ENCODE peak calls at places on chromosomes 6 and 20, in ten cellular contexts. X is heart left ventricle; Q is GM23338; R is T-helper 1 cell; J is stimulated activated CD4-positive, alpha-beta T cell treated with anti-CD3 and anti-CD28 coated beads, Interleukin-4, amount 100 ng/mL, for 48 hours; V is stimulated activated CD8-positive, alpha-beta memory T cell treated with anti-CD3 and anti-CD28 coated beads, Interleukin-15, amount 100 ng/mL, for 48 hours; C is HT-29; F is psoas muscle; O is cardiac fibroblast; I is right cardiac atrium. K is an unnamed sample.
A peak's percentile ranks its signal among the peaks of the same experiment; 100 is the strongest.

GRCh38 chr6:28940294-28940858 is 16.6 kb upstream of the TRIM27 start:
- DNase-seq in Q (peak; percentile 80), F (no peak), I (peak; percentile 75), R (no peak), X (peak; percentile 36), J (peak; percentile 48), O (no peak), V (no peak), C (peak; percentile 87), K (peak; percentile 82)

GRCh38 chr6:31834704-31835375 is 7.3 kb downstream of the HSPA1B start:
- DNase-seq in R (peak; percentile 59), X (peak; percentile 82), V (peak; percentile 59), J (peak; percentile 75), F (peak; percentile 76), O (peak; percentile 8), I (peak; percentile 89), C (no peak), Q (peak; percentile 76), K (peak; percentile 88)

GRCh38 chr6:144725731-144726522 is 440.8 kb downstream of the UTRN start:
- DNase-seq in O (no peak), J (no peak), R (no peak), C (peak; percentile 52), X (peak; percentile 46), F (no peak), I (no peak), Q (peak; percentile 29), V (peak; percentile 44), K (no peak)

GRCh38 chr6:37783025-37783825 is 36.3 kb upstream of the ZFAND3 start:
- DNase-seq in R (no peak), F (peak; percentile 30), J (no peak), Q (peak; percentile 82), V (no peak), X (no peak), C (no peak), I (peak; percentile 71), O (peak; percentile 35), K (no peak)

GRCh38 chr6:114989279-114989964 is 646.6 kb upstream of the HS3ST5 start:
- DNase-seq in J (no peak), C (no peak), O (no peak), R (no peak), X (no peak), Q (no peak), F (no peak), V (peak; percentile 20), I (no peak), K (no peak)

GRCh38 chr6:5093231-5094015 is 8.3 kb downstream of the PPP1R3G start:
- DNase-seq in V (no peak), I (no peak), C (no peak), J (no peak), X (peak; percentile 67), Q (no peak), R (no peak), O (no peak), F (no peak), K (no peak)

GRCh38 chr6:153553627-153554026 is 422.5 kb upstream of the RGS17 start:
- DNase-seq in C (peak; percentile 49), V (no peak), I (no peak), R (no peak), O (no peak), Q (peak; percentile 89), F (no peak), J (no peak), X (no peak), K (no peak)

GRCh38 chr6:111481836-111482235 is 1.2 kb downstream of the REV3L start:
- DNase-seq in J (no peak), C (no peak), O (peak; percentile 39), R (no peak), I (no peak), F (no peak), X (no peak), Q (no peak), V (no peak), K (no peak)

GRCh38 chr20:48795732-48796131 is 32.1 kb downstream of the PREX1 start:
- DNase-seq in V (no peak), F (no peak), I (no peak), R (no peak), O (no peak), C (no peak), Q (no peak), J (no peak), X (no peak), K (no peak)

GRCh38 chr6:44960898-44961297 is 367.2 kb upstream of the RUNX2 start:
- DNase-seq in I (no peak), R (no peak), V (no peak), O (peak; percentile 15), F (no peak), C (no peak), Q (no peak), J (no peak), X (no peak), K (no peak)

GRCh38 chr6:32255212-32256153 is 31.6 kb upstream of the NOTCH4 start:
- DNase-seq in Q (peak; percentile 97), I (peak; percentile 87), F (peak; percentile 72), C (peak; percentile 81), R (peak; percentile 47), O (peak; percentile 95), V (peak; percentile 65), J (peak; percentile 44), X (peak; percentile 66), K (no peak)

GRCh38 chr6:131597448-131597847 is 24.4 kb downstream of the ARG1 start:
- DNase-seq in J (no peak), O (peak; percentile 5), R (no peak), I (no peak), Q (peak; percentile 5), F (no peak), V (no peak), X (no peak), C (peak; percentile 17), K (no peak)

GRCh38 chr6:79048611-79049010 is 29.4 kb downstream of the PHIP start:
- DNase-seq in O (peak; percentile 52), R (no peak), I (no peak), Q (peak; percentile 77), X (no peak), J (no peak), C (peak; percentile 39), V (no peak), F (no peak), K (no peak)

GRCh38 chr20:51036827-51037229 is 13.9 kb upstream of the KCNG1 start:
- DNase-seq in F (no peak), R (no peak), V (no peak), I (no peak), J (no peak), Q (no peak), O (no peak), C (no peak), X (no peak), K (no peak)

GRCh38 chr20:3785240-3786125 is 1.1 kb downstream of the CENPB start:
- DNase-seq in V (no peak), X (no peak), C (peak; percentile 40), J (no peak), O (no peak), F (peak; percentile 43), Q (peak; percentile 62), R (no peak), I (peak; percentile 77), K (no peak)

GRCh38 chr6:9205645-9206044 is 770.3 kb upstream of the SLC35B3 start:
- DNase-seq in C (no peak), Q (no peak), O (no peak), V (no peak), I (no peak), X (no peak), J (no peak), F (no peak), R (no peak), K (no peak)

GRCh38 chr6:149128489-149129145 is 188.9 kb upstream of the TAB2 start:
- DNase-seq in I (peak; percentile 75), R (no peak), V (no peak), J (no peak), F (no peak), Q (no peak), C (no peak), O (no peak), X (peak; percentile 26), K (peak; percentile 39)